ENCODE peak calls at places on chromosome 7, in six cellular contexts. One of them, this sample, is unnamed.

GRCh38 chr7:42127232-42127622 is 109.8 kb downstream of the GLI3 start:
- DNase-seq in left ventricle myocardium inferior: no peak
- DNase-seq in foreskin keratinocyte: no peak
- DNase-seq in A549: no peak
- DNase-seq in pancreas: no peak
- DNase-seq in Peyer's patch: no peak
- DNase-seq in this sample: no peak

GRCh38 chr7:87345962-87346371 is 503 bp downstream of the CROT start:
- DNase-seq in left ventricle myocardium inferior: no peak
- DNase-seq in foreskin keratinocyte: no peak
- DNase-seq in A549: no peak
- DNase-seq in pancreas: no peak
- DNase-seq in Peyer's patch: no peak
- DNase-seq in this sample: peak

GRCh38 chr7:47596502-47597202 is 14.7 kb upstream of the TNS3 start:
- DNase-seq in left ventricle myocardium inferior: no peak
- DNase-seq in foreskin keratinocyte: no peak
- DNase-seq in A549: peak
- DNase-seq in pancreas: peak
- DNase-seq in Peyer's patch: no peak
- DNase-seq in this sample: no peak

GRCh38 chr7:4129481-4130122 is 552.5 kb upstream of the FOXK1 start:
- DNase-seq in left ventricle myocardium inferior: no peak
- DNase-seq in foreskin keratinocyte: no peak
- DNase-seq in A549: no peak
- DNase-seq in pancreas: no peak
- DNase-seq in Peyer's patch: no peak
- DNase-seq in this sample: no peak

GRCh38 chr7:42247301-42247700 is 10.3 kb upstream of the GLI3 start:
- DNase-seq in left ventricle myocardium inferior: no peak
- DNase-seq in foreskin keratinocyte: no peak
- DNase-seq in A549: no peak
- DNase-seq in pancreas: no peak
- DNase-seq in Peyer's patch: no peak
- DNase-seq in this sample: no peak

GRCh38 chr7:100127866-100128601 is 1.3 kb downstream of the MBLAC1 start:
- DNase-seq in left ventricle myocardium inferior: no peak
- DNase-seq in foreskin keratinocyte: no peak
- DNase-seq in A549: no peak
- DNase-seq in pancreas: peak
- DNase-seq in Peyer's patch: peak
- DNase-seq in this sample: no peak

GRCh38 chr7:90592036-90592435 is 4.1 kb upstream of the CDK14 start:
- DNase-seq in left ventricle myocardium inferior: no peak
- DNase-seq in foreskin keratinocyte: no peak
- DNase-seq in A549: no peak
- DNase-seq in pancreas: no peak
- DNase-seq in Peyer's patch: no peak
- DNase-seq in this sample: no peak

GRCh38 chr7:134660961-134661376 is 14.3 kb downstream of the BPGM start:
- DNase-seq in left ventricle myocardium inferior: no peak
- DNase-seq in foreskin keratinocyte: peak
- DNase-seq in A549: no peak
- DNase-seq in pancreas: no peak
- DNase-seq in Peyer's patch: no peak
- DNase-seq in this sample: no peak

GRCh38 chr7:1715671-1716074 is 45.6 kb downstream of the ELFN1 start:
- DNase-seq in left ventricle myocardium inferior: no peak
- DNase-seq in foreskin keratinocyte: no peak
- DNase-seq in A549: no peak
- DNase-seq in pancreas: no peak
- DNase-seq in Peyer's patch: no peak
- DNase-seq in this sample: no peak

GRCh38 chr7:123154231-123154860 is 45.4 kb downstream of the SLC13A1 start:
- DNase-seq in left ventricle myocardium inferior: peak
- DNase-seq in foreskin keratinocyte: peak
- DNase-seq in A549: peak
- DNase-seq in pancreas: no peak
- DNase-seq in Peyer's patch: peak
- DNase-seq in this sample: peak

GRCh38 chr7:95690367-95690947 is 81.9 kb upstream of the DYNC1I1 start:
- DNase-seq in left ventricle myocardium inferior: no peak
- DNase-seq in foreskin keratinocyte: peak
- DNase-seq in A549: peak
- DNase-seq in pancreas: no peak
- DNase-seq in Peyer's patch: no peak
- DNase-seq in this sample: peak

GRCh38 chr7:137609500-137609899 is 237.3 kb downstream of the DGKI start:
- DNase-seq in left ventricle myocardium inferior: no peak
- DNase-seq in foreskin keratinocyte: no peak
- DNase-seq in A549: no peak
- DNase-seq in pancreas: no peak
- DNase-seq in Peyer's patch: no peak
- DNase-seq in this sample: no peak

GRCh38 chr7:27478104-27478503 is 184.6 kb downstream of the HIBADH start:
- DNase-seq in left ventricle myocardium inferior: no peak
- DNase-seq in foreskin keratinocyte: no peak
- DNase-seq in A549: no peak
- DNase-seq in pancreas: no peak
- DNase-seq in Peyer's patch: no peak
- DNase-seq in this sample: no peak

GRCh38 chr7:19557726-19558470 is 150.9 kb downstream of the POLR1F start:
- DNase-seq in left ventricle myocardium inferior: no peak
- DNase-seq in foreskin keratinocyte: no peak
- DNase-seq in A549: no peak
- DNase-seq in pancreas: no peak
- DNase-seq in Peyer's patch: no peak
- DNase-seq in this sample: no peak
- H3K27ac ChIP-seq in left ventricle myocardium inferior: no peak
- H3K27ac ChIP-seq in foreskin keratinocyte: peak
- H3K27ac ChIP-seq in A549: no peak
- H3K27ac ChIP-seq in pancreas: no peak
- H3K27ac ChIP-seq in Peyer's patch: no peak
- H3K27ac ChIP-seq in this sample: no peak

DNA sequence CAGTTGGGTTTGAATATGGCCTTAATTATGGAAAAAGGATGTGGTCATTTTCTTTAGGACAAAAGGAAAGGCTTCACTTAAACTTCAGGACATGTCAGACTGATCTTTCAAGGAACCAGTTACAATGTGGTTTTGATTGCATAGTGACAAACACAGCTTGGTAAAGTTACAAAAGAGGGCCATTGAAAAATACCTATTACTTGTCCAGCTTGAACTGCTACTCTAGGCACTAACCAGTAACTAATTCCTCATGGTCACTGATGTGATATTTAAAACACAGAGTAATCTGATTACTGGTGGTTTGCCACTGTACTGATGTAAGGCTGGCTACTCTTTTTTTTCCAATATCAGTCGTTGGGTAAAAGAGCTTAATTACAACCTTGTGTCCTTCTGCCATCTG is 22.6 kb downstream of the TES start:
- DNase-seq in left ventricle myocardium inferior: no peak
- DNase-seq in foreskin keratinocyte: no peak
- DNase-seq in A549: no peak
- DNase-seq in pancreas: no peak
- DNase-seq in Peyer's patch: no peak
- DNase-seq in this sample: peak
- H3K27ac ChIP-seq in left ventricle myocardium inferior: no peak
- H3K27ac ChIP-seq in foreskin keratinocyte: peak
- H3K27ac ChIP-seq in A549: peak
- H3K27ac ChIP-seq in pancreas: no peak
- H3K27ac ChIP-seq in Peyer's patch: no peak
- H3K27ac ChIP-seq in this sample: peak

GRCh38 chr7:109131141-109131540 is 561.5 kb downstream of the DNAJB9 start:
- DNase-seq in left ventricle myocardium inferior: no peak
- DNase-seq in foreskin keratinocyte: no peak
- DNase-seq in A549: no peak
- DNase-seq in pancreas: no peak
- DNase-seq in Peyer's patch: no peak
- DNase-seq in this sample: no peak

DNA sequence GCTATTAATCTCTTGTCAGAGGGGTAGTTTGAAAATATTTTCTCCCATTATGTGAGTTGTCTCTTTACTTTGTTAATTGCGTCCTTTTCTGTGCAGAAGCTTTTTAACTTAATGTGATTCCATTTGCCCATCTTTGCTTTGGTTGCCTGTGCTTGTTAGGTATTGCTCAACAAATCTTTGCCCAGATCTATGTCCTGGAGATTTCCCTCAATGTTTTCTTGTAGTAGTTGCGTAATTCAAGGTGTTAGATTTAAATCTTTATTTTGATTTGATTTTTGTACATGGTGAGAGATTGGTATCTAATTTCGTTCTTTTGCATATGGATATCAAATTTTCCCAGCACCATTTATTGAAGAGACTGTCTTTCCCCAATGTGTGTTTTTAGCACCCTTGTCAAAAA is 567.2 kb downstream of the DNAJB9 start:
- DNase-seq in left ventricle myocardium inferior: no peak
- DNase-seq in foreskin keratinocyte: no peak
- DNase-seq in A549: no peak
- DNase-seq in pancreas: no peak
- DNase-seq in Peyer's patch: no peak
- DNase-seq in this sample: no peak
- H3K27ac ChIP-seq in left ventricle myocardium inferior: no peak
- H3K27ac ChIP-seq in foreskin keratinocyte: no peak
- H3K27ac ChIP-seq in A549: no peak
- H3K27ac ChIP-seq in pancreas: no peak
- H3K27ac ChIP-seq in Peyer's patch: no peak
- H3K27ac ChIP-seq in this sample: no peak

GRCh38 chr7:7220821-7221220 is 38.5 kb downstream of the C1GALT1 start:
- DNase-seq in left ventricle myocardium inferior: no peak
- DNase-seq in foreskin keratinocyte: no peak
- DNase-seq in A549: no peak
- DNase-seq in pancreas: no peak
- DNase-seq in Peyer's patch: no peak
- DNase-seq in this sample: no peak
- H3K27ac ChIP-seq in left ventricle myocardium inferior: no peak
- H3K27ac ChIP-seq in foreskin keratinocyte: peak
- H3K27ac ChIP-seq in A549: no peak
- H3K27ac ChIP-seq in pancreas: no peak
- H3K27ac ChIP-seq in Peyer's patch: no peak
- H3K27ac ChIP-seq in this sample: peak

DNA sequence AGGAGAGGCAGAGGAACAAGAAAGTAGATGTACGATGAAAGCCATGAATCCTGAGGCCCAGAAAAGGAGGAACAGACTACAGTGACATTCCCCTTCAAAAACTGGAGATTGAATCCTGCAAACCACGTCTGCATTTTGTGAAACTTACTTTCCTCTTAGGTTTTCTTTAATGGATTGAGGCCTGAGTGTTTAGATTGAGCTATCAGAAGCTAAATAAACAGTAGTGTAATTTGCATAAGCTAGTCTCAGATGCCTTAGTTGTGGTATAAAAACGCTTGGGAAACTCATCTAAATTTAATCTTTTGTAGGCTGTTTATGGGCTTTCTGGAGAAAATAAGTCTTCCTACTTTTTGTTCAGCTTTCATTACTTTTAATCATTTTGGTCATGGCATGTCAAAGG is 94.8 kb upstream of the HDAC9 start:
- DNase-seq in left ventricle myocardium inferior: no peak
- DNase-seq in foreskin keratinocyte: no peak
- DNase-seq in A549: no peak
- DNase-seq in pancreas: no peak
- DNase-seq in Peyer's patch: no peak
- DNase-seq in this sample: no peak
- H3K27ac ChIP-seq in left ventricle myocardium inferior: no peak
- H3K27ac ChIP-seq in foreskin keratinocyte: no peak
- H3K27ac ChIP-seq in A549: no peak
- H3K27ac ChIP-seq in pancreas: no peak
- H3K27ac ChIP-seq in Peyer's patch: no peak
- H3K27ac ChIP-seq in this sample: no peak

GRCh38 chr7:6226194-6226799 is 46.1 kb downstream of the CYTH3 start:
- DNase-seq in left ventricle myocardium inferior: no peak
- DNase-seq in foreskin keratinocyte: peak
- DNase-seq in A549: peak
- DNase-seq in pancreas: no peak
- DNase-seq in Peyer's patch: no peak
- DNase-seq in this sample: peak
- H3K27ac ChIP-seq in left ventricle myocardium inferior: peak
- H3K27ac ChIP-seq in foreskin keratinocyte: no peak
- H3K27ac ChIP-seq in A549: peak
- H3K27ac ChIP-seq in pancreas: no peak
- H3K27ac ChIP-seq in Peyer's patch: no peak
- H3K27ac ChIP-seq in this sample: no peak

This sample was measured in PC-9.